ENCODE peak calls at places on chromosome 20, in eight cellular contexts. M, R, G, P, D, S, E and Y are unnamed samples.

GRCh38 chr20:51978081-51978501 is 175.8 kb upstream of the SALL4 start:
- DNase-seq in D (no peak), S (no peak), G (no peak), R (no peak), M (no peak), P (no peak), E (no peak), Y (no peak)

GRCh38 chr20:24823989-24824693 is 124.9 kb upstream of the CST7 start:
- DNase-seq in G (no peak), P (no peak), R (no peak), D (no peak), M (no peak), E (no peak), S (peak; percentile 39), Y (no peak)

GRCh38 chr20:34817801-34818200 is 7.7 kb downstream of the NCOA6 start:
- DNase-seq in P (no peak), E (no peak), G (no peak), R (no peak), D (no peak), M (no peak), S (no peak), Y (no peak)

GRCh38 chr20:64222273-64222672 is 33.3 kb upstream of the PCMTD2 start:
- DNase-seq in S (no peak), G (no peak), P (peak; percentile 85), M (no peak), R (no peak), E (peak; percentile 26), D (no peak), Y (no peak)

GRCh38 chr20:54173653-54174451 is at the start of gene CYP24A1:
- DNase-seq in G (no peak), S (no peak), P (no peak), M (no peak), E (peak; percentile 29), R (peak; percentile 88), D (no peak), Y (no peak)

GRCh38 chr20:56829788-56830385 is 200.8 kb downstream of the TFAP2C start:
- DNase-seq in R (no peak), G (no peak), M (no peak), P (no peak), D (no peak), E (no peak), S (no peak), Y (no peak)

GRCh38 chr20:20690676-20691476 is 21.6 kb downstream of the RALGAPA2 start:
- DNase-seq in D (no peak), P (no peak), G (no peak), E (no peak), S (no peak), R (no peak), M (no peak), Y (no peak)

GRCh38 chr20:24938498-24938897 is 10.6 kb upstream of the CST7 start:
- DNase-seq in E (no peak), G (no peak), D (no peak), S (no peak), R (no peak), M (no peak), P (no peak), Y (no peak)

GRCh38 chr20:24729896-24730605 is 219.0 kb upstream of the CST7 start:
- DNase-seq in D (no peak), R (no peak), E (no peak), P (no peak), S (no peak), M (no peak), G (no peak), Y (no peak)

GRCh38 chr20:3315110-3315509 is 76.1 kb upstream of the SLC4A11 start:
- DNase-seq in P (no peak), E (no peak), D (no peak), R (no peak), S (no peak), M (no peak), G (no peak), Y (no peak)

GRCh38 chr20:53678990-53679596 is 85.5 kb upstream of the ZNF217 start:
- DNase-seq in G (no peak), D (no peak), R (no peak), M (no peak), P (no peak), S (no peak), E (no peak), Y (no peak)

GRCh38 chr20:17571967-17572638 is 2.2 kb downstream of the DSTN start:
- DNase-seq in E (no peak), P (no peak), S (no peak), M (no peak), R (no peak), G (no peak), D (no peak), Y (no peak)

GRCh38 chr20:36506253-36506652 is 35.1 kb upstream of the MYL9 start:
- DNase-seq in D (no peak), E (no peak), R (no peak), G (no peak), S (no peak), M (no peak), P (no peak), Y (no peak)

GRCh38 chr20:57526067-57526884 is 1.3 kb upstream of the CTCFL start:
- DNase-seq in E (no peak), M (no peak), G (no peak), D (no peak), R (no peak), S (peak; percentile 54), P (no peak), Y (no peak)

GRCh38 chr20:54048489-54048888 is 21.9 kb downstream of the BCAS1 start:
- DNase-seq in D (no peak), P (no peak), M (no peak), E (no peak), G (no peak), S (no peak), R (no peak), Y (no peak)

GRCh38 chr20:61045876-61046585 is 206.0 kb upstream of the CDH4 start:
- DNase-seq in R (no peak), M (no peak), D (no peak), E (no peak), P (no peak), S (peak; percentile 9), G (no peak), Y (no peak)

GRCh38 chr20:51456511-51457280 is 85.8 kb downstream of the NFATC2 start:
- DNase-seq in P (peak; percentile 98), D (no peak), S (peak; percentile 99), R (peak; percentile 94), E (peak; percentile 98), M (peak; percentile 94), G (peak; percentile 95), Y (peak; percentile 95)

GRCh38 chr20:38034108-38034649 is 633 bp downstream of the RPRD1B start:
- DNase-seq in S (no peak), E (no peak), M (no peak), P (no peak), G (no peak), R (no peak), D (no peak), Y (no peak)

DNA sequence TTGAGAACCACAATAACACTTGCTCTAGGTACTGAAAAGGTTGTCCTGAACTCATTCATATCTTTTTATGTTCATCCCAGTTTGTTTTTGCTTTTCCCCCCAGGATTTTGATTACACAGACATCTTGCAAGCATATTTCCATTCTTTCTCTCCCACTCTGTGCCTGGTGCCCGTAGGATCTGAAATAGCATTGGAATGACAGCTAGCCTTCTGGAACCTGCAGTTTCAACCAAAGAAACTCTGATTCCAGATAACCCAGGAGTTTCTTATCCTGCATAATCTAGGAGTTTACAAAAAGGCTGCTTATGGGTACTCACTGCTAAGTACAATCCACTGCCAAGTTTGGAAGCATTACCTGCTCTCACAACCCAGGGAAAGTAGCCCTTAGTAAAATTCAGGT is 28.8 kb upstream of the PLCG1 start:
- DNase-seq in P (no peak), S (no peak), M (no peak), G (no peak), R (no peak), E (no peak), D (no peak), Y (no peak)
- H3K4me3 ChIP-seq in P (no peak overlapping the region), S (no peak overlapping the region), M (no peak overlapping the region), G (no peak overlapping the region), R (no peak overlapping the region), E (no peak overlapping the region), D (no peak overlapping the region), Y (no peak overlapping the region)

GRCh38 chr20:44204156-44204831 is 6.3 kb downstream of the OSER1 start:
- DNase-seq in R (no peak), D (no peak), P (no peak), G (no peak), M (peak; percentile 57), E (no peak), S (no peak), Y (peak; percentile 78)
- H3K4me3 ChIP-seq in R (no peak overlapping the region), D (no peak overlapping the region), P (no peak overlapping the region), G (no peak overlapping the region), M (no peak overlapping the region), E (no peak overlapping the region), S (no peak overlapping the region), Y (no peak overlapping the region)

GRCh38 chr20:63073051-63073737 is 66.4 kb upstream of the BHLHE23 start:
- DNase-seq in G (no peak), M (no peak), E (no peak), R (peak; percentile 31), S (peak; percentile 49), P (peak; percentile 51), D (no peak), Y (no peak)

GRCh38 chr20:63074631-63075030 is 67.9 kb upstream of the BHLHE23 start:
- DNase-seq in E (no peak), P (peak; percentile 16), G (no peak), M (no peak), R (no peak), D (no peak), S (no peak), Y (no peak)

GRCh38 chr20:63073738-63074065 is 66.9 kb upstream of the BHLHE23 start:
- DNase-seq in R (peak; percentile 45), E (no peak), G (no peak), M (no peak), P (peak; percentile 57), S (no peak), D (no peak), Y (no peak)

GRCh38 chr20:63072231-63072791 is 65.5 kb upstream of the BHLHE23 start:
- DNase-seq in R (peak; percentile 63), S (peak; percentile 60), P (peak; percentile 51), G (no peak), D (no peak), E (no peak), M (no peak), Y (no peak)

GRCh38 chr20:63074182-63074581 is 67.4 kb upstream of the BHLHE23 start:
- DNase-seq in G (no peak), P (peak; percentile 34), D (no peak), E (no peak), S (peak; percentile 32), R (peak; percentile 47), M (no peak), Y (no peak)
- H3K4me3 ChIP-seq in G (no peak overlapping the region), P (no peak overlapping the region), D (no peak overlapping the region), E (no peak overlapping the region), S (no peak overlapping the region), R (no peak overlapping the region), M (no peak overlapping the region), Y (no peak overlapping the region)

DNA sequence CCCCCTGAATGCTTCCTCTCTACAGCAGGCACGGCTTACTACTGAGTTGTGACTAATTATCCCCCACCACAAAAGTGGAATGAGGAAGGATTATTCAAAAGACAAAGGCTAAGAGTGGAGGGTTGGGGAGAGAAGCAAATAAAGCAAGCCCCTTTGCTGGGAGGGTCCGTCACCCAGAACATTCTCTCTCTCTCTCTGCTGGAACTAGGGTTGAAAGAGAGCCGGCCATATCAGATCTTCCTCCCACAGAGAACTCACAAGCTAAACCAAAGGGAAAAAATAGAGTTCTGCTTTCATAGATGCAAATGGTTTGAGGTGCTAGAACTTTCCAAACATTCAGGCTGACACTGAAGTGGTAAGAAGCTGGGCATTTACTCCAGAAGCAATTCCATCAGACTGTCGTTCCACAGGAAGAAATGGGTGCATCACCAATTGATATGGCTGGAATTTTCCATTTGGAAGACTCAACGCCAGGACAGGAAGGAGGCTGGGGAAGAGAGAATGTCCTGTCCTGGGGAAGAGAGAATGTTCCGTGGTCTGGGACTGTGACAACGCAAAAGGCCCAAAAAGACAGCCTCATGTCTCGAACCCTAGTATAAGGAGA is 7.9 kb downstream of the ZMYND8 start:
- DNase-seq in M (no peak), E (no peak), D (no peak), P (no peak), G (no peak), R (no peak), S (no peak), Y (no peak)
- H3K4me3 ChIP-seq in M (no peak overlapping the region), E (no peak overlapping the region), D (no peak overlapping the region), P (no peak overlapping the region), G (peak overlapping the region; percentile 55), R (no peak overlapping the region), S (no peak overlapping the region), Y (no peak overlapping the region)